ENCODE peak calls at places on chromosomes 7 and 10, in five cellular contexts. C, G, W, V and S are unnamed samples.

GRCh38 chr7:26910221-26910620 is 45.8 kb upstream of the SKAP2 start:
- DNase-seq in V (peak), C (no peak), W (no peak), G (peak), S (no peak)

GRCh38 chr10:31099101-31099500 is 67.4 kb upstream of the ZNF438 start:
- DNase-seq in W (no peak), G (no peak), V (no peak), C (no peak), S (no peak)

GRCh38 chr7:9869566-9869965 is 1104.1 kb upstream of the PHF14 start:
- DNase-seq in C (no peak), G (no peak), W (no peak), V (no peak), S (no peak)

GRCh38 chr10:3468919-3469638 is 296.5 kb upstream of the PITRM1 start:
- DNase-seq in W (peak), V (peak), C (no peak), G (peak), S (no peak)

GRCh38 chr7:102040569-102040968 is 223.1 kb downstream of the CUX1 start:
- DNase-seq in W (no peak), G (no peak), V (no peak), C (no peak), S (no peak)

GRCh38 chr10:27759483-27760281 is 14.1 kb upstream of the MKX start:
- DNase-seq in V (peak), G (no peak), W (no peak), C (no peak), S (no peak)

GRCh38 chr7:47739901-47740300 is 158.0 kb upstream of the TNS3 start:
- DNase-seq in G (no peak), W (no peak), C (no peak), V (no peak), S (no peak)

GRCh38 chr10:75818552-75818951 is 387.1 kb downstream of the LRMDA start:
- DNase-seq in V (no peak), C (no peak), W (no peak), G (no peak), S (no peak)

GRCh38 chr10:5854178-5854570 is 35.5 kb downstream of the ANKRD16 start:
- DNase-seq in G (no peak), V (no peak), C (no peak), W (no peak), S (no peak)

GRCh38 chr10:64699244-64699643 is 1178.0 kb downstream of the REEP3 start:
- DNase-seq in W (no peak), C (no peak), V (no peak), G (no peak), S (no peak)

GRCh38 chr7:149662591-149663095 is 110.7 kb downstream of the ZNF467 start:
- DNase-seq in G (peak), V (peak), W (no peak), C (peak), S (peak)

GRCh38 chr10:97780991-97781540 is 9.3 kb upstream of the SFRP5 start:
- DNase-seq in V (no peak), G (no peak), W (no peak), C (no peak), S (no peak)

GRCh38 chr7:54596747-54597146 is 54.6 kb downstream of the VSTM2A start:
- DNase-seq in G (no peak), C (no peak), W (no peak), V (no peak), S (no peak)

GRCh38 chr7:28178537-28178936 is 2.1 kb downstream of the JAZF1 start:
- DNase-seq in C (no peak), V (peak), W (no peak), G (no peak), S (no peak)

GRCh38 chr7:107687656-107688055 is 27.0 kb downstream of the SLC26A4 start:
- DNase-seq in C (no peak), G (no peak), W (no peak), V (peak), S (no peak)

GRCh38 chr7:69457912-69458491 is 140.3 kb upstream of the AUTS2 start:
- DNase-seq in V (no peak), C (no peak), W (no peak), G (peak), S (no peak)

GRCh38 chr10:110661292-110661691 is 17.2 kb downstream of the RBM20 start:
- DNase-seq in G (no peak), C (no peak), V (no peak), W (no peak), S (no peak)

GRCh38 chr10:10845826-10846225 is 171.8 kb upstream of the CELF2 start:
- DNase-seq in V (no peak), G (no peak), C (no peak), W (no peak), S (no peak)

GRCh38 chr7:30263090-30263710 is 21.2 kb upstream of the ZNRF2 start:
- DNase-seq in C (no peak), G (no peak), V (no peak), W (no peak), S (no peak)

GRCh38 chr10:112435013-112435619 is 11.6 kb downstream of the ZDHHC6 start:
- DNase-seq in V (peak), C (no peak), G (peak), W (no peak), S (no peak)

GRCh38 chr7:127674361-127674760 is 22.4 kb downstream of the SND1 start:
- DNase-seq in V (peak), C (no peak), W (no peak), G (no peak), S (no peak)

GRCh38 chr7:10889266-10889898 is 84.3 kb upstream of the PHF14 start:
- DNase-seq in G (peak), V (peak), W (no peak), C (peak), S (no peak)

GRCh38 chr7:53446170-53446569 is 410.7 kb downstream of the POM121L12 start:
- DNase-seq in V (no peak), C (no peak), W (no peak), G (no peak), S (no peak)